ENCODE peak calls at places on chromosomes 11 and 22, in seven cellular contexts. N is NCI-H1694, G is T-helper 2 cell, J is neural crest cell, Q is fibroblast of mammary gland, T is EL, E is tibial nerve. U is an unnamed sample.

GRCh38 chr11:119666463-119667131 is 62.4 kb downstream of the NECTIN1 start:
- DNase-seq in N (no peak), G (peak), J (peak), Q (peak), T (peak), E (peak), U (peak)

GRCh38 chr11:125166347-125166841 is 1.8 kb downstream of the PKNOX2 start:
- DNase-seq in N (no peak), G (no peak), J (peak), Q (no peak), T (no peak), E (no peak), U (peak)

GRCh38 chr22:39223091-39223710 is 21.6 kb downstream of the PDGFB start:
- DNase-seq in N (peak), G (no peak), J (no peak), Q (no peak), T (no peak), E (no peak), U (no peak)

GRCh38 chr11:7592706-7593105 is 78.9 kb downstream of the PPFIBP2 start:
- DNase-seq in N (no peak), G (no peak), J (no peak), Q (peak), T (peak), E (no peak), U (peak)

GRCh38 chr11:132704796-132705375 is 827.4 kb downstream of the OPCML start:
- DNase-seq in N (no peak), G (no peak), J (no peak), Q (no peak), T (no peak), E (no peak), U (no peak)

GRCh38 chr22:32203181-32204105 is 1.4 kb downstream of the RFPL2 start:
- DNase-seq in N (no peak), G (no peak), J (no peak), Q (no peak), T (no peak), E (no peak), U (no peak)

GRCh38 chr11:14258177-14258935 is 100.6 kb downstream of the RRAS2 start:
- DNase-seq in N (no peak), G (no peak), J (no peak), Q (peak), T (peak), E (no peak), U (no peak)

GRCh38 chr11:3011891-3012885 is 20.1 kb upstream of the NAP1L4 start:
- DNase-seq in N (no peak), G (no peak), J (no peak), Q (no peak), T (no peak), E (no peak), U (no peak)

GRCh38 chr11:76233936-76234703 is 27.8 kb upstream of the WNT11 start:
- DNase-seq in N (no peak), G (no peak), J (peak), Q (peak), T (peak), E (peak), U (peak)

GRCh38 chr22:22546490-22546889 is 12.6 kb downstream of the PRAME start:
- DNase-seq in N (no peak), G (no peak), J (no peak), Q (no peak), T (no peak), E (no peak), U (peak)

GRCh38 chr11:129881570-129882170 is 13.7 kb downstream of the NFRKB start:
- DNase-seq in N (no peak), G (peak), J (peak), Q (peak), T (peak), E (no peak), U (no peak)

GRCh38 chr22:29635734-29636357 is 32.4 kb downstream of the NF2 start:
- DNase-seq in N (peak), G (no peak), J (no peak), Q (peak), T (peak), E (no peak), U (no peak)

GRCh38 chr22:41935015-41935908 is 8.7 kb upstream of the TNFRSF13C start:
- DNase-seq in N (peak), G (no peak), J (no peak), Q (no peak), T (no peak), E (no peak), U (no peak)

GRCh38 chr22:49100316-49100715 is 727.4 kb downstream of the BRD1 start:
- DNase-seq in N (no peak), G (no peak), J (no peak), Q (no peak), T (no peak), E (no peak), U (no peak)

GRCh38 chr11:134678744-134679143 is 266.7 kb upstream of the B3GAT1 start:
- DNase-seq in N (no peak), G (no peak), J (no peak), Q (no peak), T (no peak), E (no peak), U (peak)